ENCODE peak calls at places on chromosomes 2 and 18, in seven cellular contexts. One of them, this sample, is unnamed.

GRCh38 chr2:237227190-237227988 is 141.7 kb downstream of the COPS8 start:
- DNase-seq in left lung: no peak
- DNase-seq in cardiac muscle cell: no peak
- DNase-seq in fibroblast of lung: peak; percentile 91
- DNase-seq in AG04450: peak; percentile 82
- DNase-seq in foreskin fibroblast: peak; percentile 94
- DNase-seq in heart left ventricle: no peak
- DNase-seq in this sample: peak; percentile 91

GRCh38 chr18:40612356-40612755 is 1342.7 kb upstream of the PIK3C3 start:
- DNase-seq in left lung: no peak
- DNase-seq in cardiac muscle cell: no peak
- DNase-seq in fibroblast of lung: no peak
- DNase-seq in AG04450: no peak
- DNase-seq in foreskin fibroblast: no peak
- DNase-seq in heart left ventricle: no peak
- DNase-seq in this sample: no peak

GRCh38 chr2:178514664-178515063 is 34.4 kb downstream of the PLEKHA3 start:
- DNase-seq in left lung: no peak
- DNase-seq in cardiac muscle cell: no peak
- DNase-seq in fibroblast of lung: peak; percentile 31
- DNase-seq in AG04450: no peak
- DNase-seq in foreskin fibroblast: peak; percentile 47
- DNase-seq in heart left ventricle: no peak
- DNase-seq in this sample: peak; percentile 43

GRCh38 chr2:183037281-183037659 is 987 bp downstream of the NCKAP1 start:
- DNase-seq in left lung: no peak
- DNase-seq in cardiac muscle cell: no peak
- DNase-seq in fibroblast of lung: peak; percentile 59
- DNase-seq in AG04450: no peak
- DNase-seq in foreskin fibroblast: peak; percentile 65
- DNase-seq in heart left ventricle: no peak
- DNase-seq in this sample: peak; percentile 37

GRCh38 chr2:9394816-9395215 is 28.5 kb downstream of the ITGB1BP1 start:
- DNase-seq in left lung: no peak
- DNase-seq in cardiac muscle cell: no peak
- DNase-seq in fibroblast of lung: no peak
- DNase-seq in AG04450: no peak
- DNase-seq in foreskin fibroblast: no peak
- DNase-seq in heart left ventricle: no peak
- DNase-seq in this sample: no peak

GRCh38 chr2:128789776-128790455 is 471.2 kb upstream of the HS6ST1 start:
- DNase-seq in left lung: no peak
- DNase-seq in cardiac muscle cell: no peak
- DNase-seq in fibroblast of lung: no peak
- DNase-seq in AG04450: no peak
- DNase-seq in foreskin fibroblast: no peak
- DNase-seq in heart left ventricle: no peak
- DNase-seq in this sample: no peak

GRCh38 chr18:14943967-14944636 is 196.1 kb downstream of the ANKRD30B start:
- DNase-seq in left lung: no peak
- DNase-seq in cardiac muscle cell: no peak
- DNase-seq in fibroblast of lung: no peak
- DNase-seq in AG04450: no peak
- DNase-seq in foreskin fibroblast: no peak
- DNase-seq in heart left ventricle: no peak
- DNase-seq in this sample: no peak

GRCh38 chr2:29223851-29224692 is 108.9 kb downstream of the CLIP4 start:
- DNase-seq in left lung: peak; percentile 75
- DNase-seq in cardiac muscle cell: no peak
- DNase-seq in fibroblast of lung: peak; percentile 88
- DNase-seq in AG04450: peak; percentile 11
- DNase-seq in foreskin fibroblast: peak; percentile 64
- DNase-seq in heart left ventricle: no peak
- DNase-seq in this sample: peak; percentile 38

GRCh38 chr2:66438498-66439290 is 3.8 kb downstream of the MEIS1 start:
- DNase-seq in left lung: no peak
- DNase-seq in cardiac muscle cell: no peak
- DNase-seq in fibroblast of lung: no peak
- DNase-seq in AG04450: no peak
- DNase-seq in foreskin fibroblast: no peak
- DNase-seq in heart left ventricle: no peak
- DNase-seq in this sample: no peak

GRCh38 chr2:172442072-172442895 is 14.9 kb downstream of the ITGA6 start:
- DNase-seq in left lung: peak; percentile 52
- DNase-seq in cardiac muscle cell: no peak
- DNase-seq in fibroblast of lung: peak; percentile 93
- DNase-seq in AG04450: peak; percentile 73
- DNase-seq in foreskin fibroblast: peak; percentile 93
- DNase-seq in heart left ventricle: peak; percentile 62
- DNase-seq in this sample: peak; percentile 81

GRCh38 chr2:24721470-24721869 is 71.7 kb downstream of the PTRHD1 start:
- DNase-seq in left lung: peak; percentile 36
- DNase-seq in cardiac muscle cell: no peak
- DNase-seq in fibroblast of lung: peak; percentile 89
- DNase-seq in AG04450: peak; percentile 71
- DNase-seq in foreskin fibroblast: peak; percentile 94
- DNase-seq in heart left ventricle: peak; percentile 75
- DNase-seq in this sample: peak; percentile 86

GRCh38 chr2:241842620-241843211 is 16.0 kb downstream of the PDCD1 start:
- DNase-seq in left lung: peak; percentile 69
- DNase-seq in cardiac muscle cell: no peak
- DNase-seq in fibroblast of lung: no peak
- DNase-seq in AG04450: no peak
- DNase-seq in foreskin fibroblast: no peak
- DNase-seq in heart left ventricle: peak; percentile 56
- DNase-seq in this sample: no peak

GRCh38 chr2:20675701-20676352 is 8.9 kb downstream of the GDF7 start:
- DNase-seq in left lung: no peak
- DNase-seq in cardiac muscle cell: no peak
- DNase-seq in fibroblast of lung: no peak
- DNase-seq in AG04450: no peak
- DNase-seq in foreskin fibroblast: peak; percentile 43
- DNase-seq in heart left ventricle: no peak
- DNase-seq in this sample: no peak

GRCh38 chr18:74511823-74512222 is 15.7 kb downstream of the CNDP2 start:
- DNase-seq in left lung: no peak
- DNase-seq in cardiac muscle cell: no peak
- DNase-seq in fibroblast of lung: no peak
- DNase-seq in AG04450: no peak
- DNase-seq in foreskin fibroblast: no peak
- DNase-seq in heart left ventricle: no peak
- DNase-seq in this sample: no peak

GRCh38 chr2:216774620-216775019 is 79.3 kb upstream of the IGFBP5 start:
- DNase-seq in left lung: no peak
- DNase-seq in cardiac muscle cell: peak; percentile 59
- DNase-seq in fibroblast of lung: peak; percentile 87
- DNase-seq in AG04450: peak; percentile 63
- DNase-seq in foreskin fibroblast: peak; percentile 30
- DNase-seq in heart left ventricle: peak; percentile 92
- DNase-seq in this sample: peak; percentile 90

GRCh38 chr2:85243101-85244072 is 84.4 kb downstream of the TGOLN2 start:
- DNase-seq in left lung: no peak
- DNase-seq in cardiac muscle cell: peak; percentile 60
- DNase-seq in fibroblast of lung: peak; percentile 25
- DNase-seq in AG04450: no peak
- DNase-seq in foreskin fibroblast: no peak
- DNase-seq in heart left ventricle: peak; percentile 71
- DNase-seq in this sample: no peak

GRCh38 chr18:14914126-14914525 is 166.2 kb downstream of the ANKRD30B start:
- DNase-seq in left lung: no peak
- DNase-seq in cardiac muscle cell: no peak
- DNase-seq in fibroblast of lung: no peak
- DNase-seq in AG04450: no peak
- DNase-seq in foreskin fibroblast: no peak
- DNase-seq in heart left ventricle: no peak
- DNase-seq in this sample: no peak

GRCh38 chr2:222796413-222797103 is 64.3 kb upstream of the ACSL3 start:
- DNase-seq in left lung: no peak
- DNase-seq in cardiac muscle cell: peak; percentile 30
- DNase-seq in fibroblast of lung: peak; percentile 82
- DNase-seq in AG04450: no peak
- DNase-seq in foreskin fibroblast: peak; percentile 78
- DNase-seq in heart left ventricle: peak; percentile 39
- DNase-seq in this sample: no peak

GRCh38 chr2:222795671-222796357 is 65.0 kb upstream of the ACSL3 start:
- DNase-seq in left lung: no peak
- DNase-seq in cardiac muscle cell: no peak
- DNase-seq in fibroblast of lung: no peak
- DNase-seq in AG04450: no peak
- DNase-seq in foreskin fibroblast: no peak
- DNase-seq in heart left ventricle: no peak
- DNase-seq in this sample: no peak

GRCh38 chr2:222797308-222797707 is 63.5 kb upstream of the ACSL3 start:
- DNase-seq in left lung: no peak
- DNase-seq in cardiac muscle cell: no peak
- DNase-seq in fibroblast of lung: peak; percentile 51
- DNase-seq in AG04450: no peak
- DNase-seq in foreskin fibroblast: peak; percentile 40
- DNase-seq in heart left ventricle: no peak
- DNase-seq in this sample: peak; percentile 71

GRCh38 chr2:222791946-222792649 is 68.7 kb upstream of the ACSL3 start:
- DNase-seq in left lung: peak; percentile 69
- DNase-seq in cardiac muscle cell: no peak
- DNase-seq in fibroblast of lung: peak; percentile 66
- DNase-seq in AG04450: no peak
- DNase-seq in foreskin fibroblast: peak; percentile 51
- DNase-seq in heart left ventricle: peak; percentile 79
- DNase-seq in this sample: peak; percentile 26

GRCh38 chr2:222794585-222795579 is 66.0 kb upstream of the ACSL3 start:
- DNase-seq in left lung: no peak
- DNase-seq in cardiac muscle cell: no peak
- DNase-seq in fibroblast of lung: no peak
- DNase-seq in AG04450: no peak
- DNase-seq in foreskin fibroblast: no peak
- DNase-seq in heart left ventricle: no peak
- DNase-seq in this sample: no peak
- TF ChIP-seq CTCF in left lung: no peak
- TF ChIP-seq CTCF in cardiac muscle cell: no peak
- TF ChIP-seq CTCF in fibroblast of lung: no peak
- TF ChIP-seq CTCF in AG04450: no peak
- TF ChIP-seq CTCF in foreskin fibroblast: no peak
- TF ChIP-seq CTCF in heart left ventricle: no peak
- TF ChIP-seq CTCF in this sample: no peak

DNA sequence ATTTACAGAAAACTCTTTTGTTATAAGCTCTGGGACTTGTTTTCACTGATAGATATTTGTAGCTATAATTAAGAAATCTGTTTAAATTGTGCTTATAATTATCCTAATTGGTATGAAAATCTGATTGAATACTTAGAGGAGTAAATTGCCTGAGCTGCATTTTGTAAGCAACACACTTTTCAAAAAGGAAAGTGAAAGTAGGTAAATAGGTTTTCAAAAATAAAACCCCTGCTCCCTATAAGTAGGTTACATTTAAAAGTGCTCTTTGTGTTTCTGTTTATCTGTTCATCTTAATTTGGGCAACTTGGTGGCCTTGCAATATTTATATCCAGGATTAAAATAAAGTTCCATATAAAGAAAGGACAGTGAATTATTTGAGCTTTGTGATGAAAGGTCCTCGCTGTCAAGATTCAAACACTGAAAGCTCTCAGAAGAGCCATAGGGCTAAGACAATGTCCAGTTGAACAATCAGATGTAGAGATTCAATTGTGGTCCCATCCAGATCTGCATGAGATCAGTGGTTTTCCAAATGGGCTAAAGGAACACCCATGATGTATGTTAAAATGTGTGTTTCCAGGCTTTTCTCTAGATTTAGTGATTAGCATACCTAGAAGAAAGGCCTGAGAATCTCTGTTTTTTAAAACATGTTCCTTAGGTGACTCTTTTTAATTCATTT is 371.6 kb downstream of the RPRM start:
- DNase-seq in left lung: no peak
- DNase-seq in cardiac muscle cell: no peak
- DNase-seq in fibroblast of lung: no peak
- DNase-seq in AG04450: no peak
- DNase-seq in foreskin fibroblast: no peak
- DNase-seq in heart left ventricle: no peak
- DNase-seq in this sample: no peak
- H3K4me3 ChIP-seq in left lung: no peak overlapping the region
- H3K4me3 ChIP-seq in cardiac muscle cell: no peak overlapping the region
- H3K4me3 ChIP-seq in fibroblast of lung: no peak overlapping the region
- H3K4me3 ChIP-seq in AG04450: no peak overlapping the region
- H3K4me3 ChIP-seq in foreskin fibroblast: no peak overlapping the region
- H3K4me3 ChIP-seq in heart left ventricle: no peak overlapping the region
- H3K4me3 ChIP-seq in this sample: no peak overlapping the region

GRCh38 chr18:63681449-63682381 is 20.0 kb upstream of the SERPINB3 start:
- DNase-seq in left lung: no peak
- DNase-seq in cardiac muscle cell: no peak
- DNase-seq in fibroblast of lung: no peak
- DNase-seq in AG04450: no peak
- DNase-seq in foreskin fibroblast: no peak
- DNase-seq in heart left ventricle: no peak
- DNase-seq in this sample: no peak

GRCh38 chr18:63676927-63677326 is 15.2 kb upstream of the SERPINB3 start:
- DNase-seq in left lung: no peak
- DNase-seq in cardiac muscle cell: no peak
- DNase-seq in fibroblast of lung: no peak
- DNase-seq in AG04450: no peak
- DNase-seq in foreskin fibroblast: no peak
- DNase-seq in heart left ventricle: no peak
- DNase-seq in this sample: no peak

GRCh38 chr18:63679820-63680606 is 18.3 kb upstream of the SERPINB3 start:
- DNase-seq in left lung: no peak
- DNase-seq in cardiac muscle cell: no peak
- DNase-seq in fibroblast of lung: no peak
- DNase-seq in AG04450: no peak
- DNase-seq in foreskin fibroblast: no peak
- DNase-seq in heart left ventricle: no peak
- DNase-seq in this sample: no peak

GRCh38 chr18:63677490-63678225 is 16.0 kb upstream of the SERPINB3 start:
- DNase-seq in left lung: no peak
- DNase-seq in cardiac muscle cell: no peak
- DNase-seq in fibroblast of lung: no peak
- DNase-seq in AG04450: no peak
- DNase-seq in foreskin fibroblast: peak; percentile 19
- DNase-seq in heart left ventricle: no peak
- DNase-seq in this sample: peak; percentile 55

GRCh38 chr18:63676526-63676925 is 14.8 kb upstream of the SERPINB3 start:
- DNase-seq in left lung: no peak
- DNase-seq in cardiac muscle cell: peak; percentile 50
- DNase-seq in fibroblast of lung: no peak
- DNase-seq in AG04450: no peak
- DNase-seq in foreskin fibroblast: no peak
- DNase-seq in heart left ventricle: no peak
- DNase-seq in this sample: no peak
- TF ChIP-seq CTCF in left lung: no peak
- TF ChIP-seq CTCF in cardiac muscle cell: no peak
- TF ChIP-seq CTCF in fibroblast of lung: no peak
- TF ChIP-seq CTCF in AG04450: peak; percentile 17
- TF ChIP-seq CTCF in foreskin fibroblast: peak; percentile 25
- TF ChIP-seq CTCF in heart left ventricle: no peak
- TF ChIP-seq CTCF in this sample: peak; percentile 34

DNA sequence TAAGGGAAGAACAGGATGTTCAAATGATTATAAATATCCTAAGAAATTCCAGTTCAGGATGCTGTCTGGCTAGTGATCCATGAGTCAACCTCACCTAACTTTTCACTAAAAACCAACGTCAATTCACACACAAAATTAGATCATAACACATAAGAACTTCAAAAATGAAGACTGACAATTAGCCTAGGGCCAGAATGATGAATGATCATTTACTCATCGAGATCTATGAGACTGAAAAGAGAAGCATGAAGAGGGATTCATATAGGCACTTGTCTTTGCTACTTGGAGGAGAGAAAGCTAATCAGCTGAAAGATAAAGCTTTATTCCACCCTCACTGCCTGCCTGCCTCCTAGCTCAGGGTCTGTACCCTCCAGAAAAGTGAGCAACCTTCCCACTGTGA is 29.8 kb downstream of the ADD2 start:
- DNase-seq in left lung: no peak
- DNase-seq in cardiac muscle cell: no peak
- DNase-seq in fibroblast of lung: no peak
- DNase-seq in AG04450: no peak
- DNase-seq in foreskin fibroblast: no peak
- DNase-seq in heart left ventricle: no peak
- DNase-seq in this sample: no peak
- H3K4me3 ChIP-seq in left lung: no peak overlapping the region
- H3K4me3 ChIP-seq in cardiac muscle cell: no peak overlapping the region
- H3K4me3 ChIP-seq in fibroblast of lung: no peak overlapping the region
- H3K4me3 ChIP-seq in AG04450: no peak overlapping the region
- H3K4me3 ChIP-seq in foreskin fibroblast: no peak overlapping the region
- H3K4me3 ChIP-seq in heart left ventricle: no peak overlapping the region
- H3K4me3 ChIP-seq in this sample: no peak overlapping the region

This sample was measured in AG10803.